ENCODE peak calls at places on chromosomes 13 and 19, in five cellular contexts. Z, N, Y, O and C are unnamed samples.

GRCh38 chr13:98261165-98261672 is 84.2 kb upstream of the RNF113B start:
- DNase-seq in N (no peak), Y (no peak), Z (no peak), O (no peak), C (no peak)

GRCh38 chr13:111597041-111598017 is 276.9 kb downstream of the TEX29 start:
- DNase-seq in Z (no peak), Y (no peak), O (peak; percentile 40), N (no peak), C (no peak)

GRCh38 chr13:73428137-73428536 is 369.3 kb downstream of the KLF5 start:
- DNase-seq in Y (no peak), Z (peak; percentile 96), O (no peak), N (no peak), C (no peak)

GRCh38 chr13:42574435-42575311 is 721 bp downstream of the TNFSF11 start:
- DNase-seq in Y (no peak), Z (no peak), O (no peak), N (peak; percentile 59), C (no peak)

GRCh38 chr13:58597552-58597951 is 966.0 kb downstream of the PCDH17 start:
- DNase-seq in Y (no peak), O (no peak), N (no peak), Z (no peak), C (no peak)

GRCh38 chr13:51585696-51586095 is 1.4 kb downstream of the WDFY2 start:
- DNase-seq in Z (peak; percentile 71), O (no peak), Y (no peak), N (no peak), C (no peak)

GRCh38 chr19:30077851-30078355 is 135.9 kb downstream of the URI1 start:
- DNase-seq in O (no peak), Z (no peak), N (no peak), Y (no peak), C (no peak)

GRCh38 chr19:38852231-38853044 is 2.7 kb upstream of the HNRNPL start:
- DNase-seq in Y (peak; percentile 79), Z (peak; percentile 69), N (peak; percentile 81), O (peak; percentile 74), C (peak; percentile 51)

GRCh38 chr13:36421447-36421846 is 10.8 kb upstream of the CCNA1 start:
- DNase-seq in Y (no peak), Z (peak; percentile 60), N (no peak), O (no peak), C (peak; percentile 22)

GRCh38 chr19:19050104-19050503 is 13.7 kb upstream of the SLC25A42 start:
- DNase-seq in Y (no peak), Z (no peak), O (no peak), N (no peak), C (no peak)

GRCh38 chr19:1944088-1944915 is 3.3 kb downstream of the CSNK1G2 start:
- DNase-seq in O (no peak), N (no peak), Y (no peak), Z (no peak), C (no peak)

GRCh38 chr13:113753171-113753570 is 5.9 kb upstream of the TMEM255B start:
- DNase-seq in N (peak; percentile 56), Y (no peak), O (no peak), Z (no peak), C (no peak)